ENCODE peak calls at places on chromosomes 16 and 17, in nine cellular contexts. Z is heart left ventricle, S is neural progenitor cell, Y is nephron progenitor cell, F is fibroblast of mammary gland, R is gastrocnemius medialis, V is H9, G is thoracic aorta, U is psoas muscle. Q is an unnamed sample.

GRCh38 chr17:15384142-15384803 is 42.9 kb upstream of the TEKT3 start:
- DNase-seq in V (no peak), R (peak; percentile 62), Y (no peak), U (peak; percentile 83), Z (peak; percentile 59), F (peak; percentile 39), S (no peak), G (no peak), Q (no peak)

GRCh38 chr16:81409016-81409556 is 35.5 kb upstream of the CMIP start:
- DNase-seq in R (no peak), Y (no peak), G (no peak), U (no peak), V (no peak), S (no peak), F (no peak), Z (no peak), Q (no peak)

GRCh38 chr17:67500677-67501300 is 123.7 kb downstream of the PITPNC1 start:
- DNase-seq in S (no peak), V (peak; percentile 19), Z (no peak), Y (no peak), R (no peak), F (no peak), G (no peak), U (no peak), Q (no peak)

GRCh38 chr17:68294196-68294555 is 2.9 kb downstream of the ARSG start:
- DNase-seq in S (peak; percentile 61), U (no peak), G (no peak), R (no peak), Y (no peak), F (no peak), V (no peak), Z (no peak), Q (no peak)

GRCh38 chr16:54204756-54205155 is 81.8 kb downstream of the IRX3 start:
- DNase-seq in R (no peak), G (no peak), V (no peak), S (no peak), F (no peak), U (no peak), Z (no peak), Y (no peak), Q (no peak)

GRCh38 chr17:28538296-28538895 is 14.0 kb downstream of the UNC119 start:
- DNase-seq in G (no peak), S (no peak), Z (no peak), R (no peak), U (no peak), V (no peak), F (no peak), Y (no peak), Q (no peak)

GRCh38 chr17:40615295-40615988 is 32.2 kb downstream of the SMARCE1 start:
- DNase-seq in R (no peak), Y (peak; percentile 44), U (peak; percentile 71), S (peak; percentile 68), G (no peak), Z (peak; percentile 39), F (peak; percentile 53), V (peak; percentile 90), Q (no peak)

GRCh38 chr16:22977294-22977697 is 163.3 kb downstream of the HS3ST2 start:
- DNase-seq in V (no peak), Y (no peak), G (no peak), S (peak; percentile 54), F (peak; percentile 4), Z (no peak), U (no peak), R (no peak), Q (no peak)

GRCh38 chr16:19330801-19331484 is 45.4 kb downstream of the CLEC19A start:
- DNase-seq in Z (no peak), S (no peak), V (peak; percentile 38), Y (no peak), G (no peak), F (peak; percentile 61), U (no peak), R (no peak), Q (no peak)

GRCh38 chr17:2018716-2019490 is 6.2 kb downstream of the RTN4RL1 start:
- DNase-seq in S (no peak), U (no peak), Y (no peak), F (no peak), V (no peak), Z (no peak), R (no peak), G (no peak), Q (no peak)

GRCh38 chr17:4635823-4636375 is 5.6 kb downstream of the ALOX15 start:
- DNase-seq in Z (no peak), Y (no peak), S (no peak), G (no peak), V (peak; percentile 41), F (no peak), R (no peak), U (no peak), Q (no peak)

GRCh38 chr17:82272495-82273326 is 789 bp downstream of the CSNK1D start:
- DNase-seq in V (peak; percentile 60), F (no peak), R (peak; percentile 44), Y (peak; percentile 67), Z (peak; percentile 68), U (peak; percentile 79), S (peak; percentile 63), G (no peak), Q (no peak)

GRCh38 chr17:28720247-28720996 is 637 bp downstream of the RPL23A start:
- DNase-seq in F (no peak), R (no peak), S (no peak), V (no peak), U (no peak), Y (no peak), Z (no peak), G (no peak), Q (no peak)

GRCh38 chr17:77942111-77942988 is 16.2 kb upstream of the TNRC6C start:
- DNase-seq in V (no peak), S (peak; percentile 53), R (no peak), F (no peak), Z (no peak), Y (no peak), U (no peak), G (no peak), Q (no peak)

GRCh38 chr17:57388326-57388725 is 132.0 kb downstream of the MSI2 start:
- DNase-seq in G (no peak), Y (no peak), F (no peak), U (no peak), R (no peak), S (no peak), Z (no peak), V (no peak), Q (no peak)
- TF ChIP-seq CTCF in G (no peak), Y (no peak), F (no peak), U (no peak), R (no peak), S (no peak), Z (no peak), V (no peak), Q (no peak)

DNA sequence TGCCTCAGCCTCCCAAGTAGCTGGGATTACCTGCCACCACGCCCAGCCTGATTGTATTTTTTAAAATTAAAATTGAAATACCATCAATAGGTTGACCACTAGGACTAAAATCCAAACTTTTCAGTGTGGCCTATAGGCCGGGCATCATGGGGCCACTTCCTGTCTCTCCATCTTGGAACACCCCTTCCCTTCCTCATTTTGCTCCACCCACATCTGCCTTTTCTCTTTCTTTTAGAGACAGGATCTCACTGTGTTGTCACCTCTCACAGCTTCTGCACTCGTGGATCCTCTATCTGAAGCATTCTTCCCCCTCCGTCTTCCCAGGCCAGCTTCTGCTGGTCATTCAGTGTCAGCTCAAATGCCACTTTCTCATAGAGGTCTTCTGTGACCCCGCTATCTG is 57.0 kb downstream of the BMERB1 start:
- DNase-seq in F (no peak), G (no peak), Y (no peak), V (no peak), Z (no peak), S (no peak), R (no peak), U (no peak), Q (no peak)
- TF ChIP-seq CTCF in F (no peak), G (no peak), Y (no peak), V (no peak), Z (no peak), S (no peak), R (no peak), U (no peak), Q (no peak)

GRCh38 chr17:64505320-64506200 is 529 bp downstream of the DDX5 start:
- DNase-seq in F (peak; percentile 82), S (peak; percentile 94), Z (peak; percentile 90), G (peak; percentile 54), U (peak; percentile 96), R (peak; percentile 84), Y (peak; percentile 79), V (peak; percentile 76), Q (peak; percentile 50)

GRCh38 chr17:64507418-64507766 is 615 bp downstream of the CEP95 start:
- DNase-seq in F (peak; percentile 75), R (no peak), G (no peak), Y (peak; percentile 30), S (peak; percentile 86), V (peak; percentile 35), Z (no peak), U (no peak), Q (no peak)

GRCh38 chr17:64508683-64509082 is 1.9 kb downstream of the CEP95 start:
- DNase-seq in U (no peak), F (no peak), Y (no peak), S (no peak), Z (no peak), G (no peak), V (no peak), R (no peak), Q (no peak)

GRCh38 chr17:64506201-64506575 is at the start of gene DDX5:
- DNase-seq in G (peak; percentile 88), U (peak; percentile 99), R (peak; percentile 97), Z (peak; percentile 98), Y (peak; percentile 97), V (peak; percentile 99), S (peak; percentile 99), F (peak; percentile 95), Q (peak; percentile 89)

DNA sequence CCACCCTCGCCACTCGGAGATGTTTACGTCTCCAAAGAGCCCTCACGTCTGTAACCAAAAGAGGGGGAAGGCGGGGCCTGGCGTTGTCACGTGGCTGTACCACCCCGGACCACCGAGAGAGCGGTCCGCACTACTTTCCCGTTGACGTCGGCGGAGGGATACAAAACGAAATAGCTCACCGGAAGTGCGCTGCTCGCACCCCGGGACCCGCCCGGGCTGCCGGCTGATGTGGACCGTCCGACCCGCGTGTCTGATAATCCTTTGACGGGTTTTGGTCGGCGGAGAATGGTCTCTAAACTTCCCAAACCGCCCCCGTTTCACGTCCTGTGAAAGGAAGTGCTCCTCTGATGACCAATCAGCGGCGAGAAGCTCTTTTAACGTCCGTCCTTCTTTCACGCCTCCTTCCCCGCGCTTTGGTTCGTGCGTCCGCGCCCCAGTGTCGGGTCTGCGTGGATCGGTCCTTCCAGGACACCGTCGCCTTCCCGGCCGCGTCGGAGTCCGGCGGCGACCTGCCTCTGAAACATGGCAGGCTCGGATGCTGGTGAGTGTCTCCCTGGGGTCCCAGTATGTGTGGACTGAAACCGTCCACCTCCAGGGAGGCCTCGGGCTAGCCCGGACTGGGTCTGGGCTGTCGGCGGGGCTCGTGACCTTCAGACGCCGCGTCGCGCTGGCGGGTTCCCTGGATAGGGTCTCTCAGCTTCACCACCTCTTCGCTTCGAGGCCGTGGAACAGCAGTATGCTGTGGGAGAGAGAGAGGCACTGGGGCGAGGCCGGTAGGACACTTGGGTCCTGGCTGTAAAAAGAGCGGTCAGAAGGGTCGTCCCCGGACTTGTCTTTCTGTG is at the start of gene CEP95:
- DNase-seq in Z (peak; percentile 97), U (peak; percentile 98), G (peak; percentile 89), R (peak; percentile 94), V (no peak), Y (peak; percentile 93), S (peak; percentile 96), F (peak; percentile 98), Q (peak; percentile 98)
- TF ChIP-seq CTCF in Z (no peak), U (no peak), G (no peak), R (no peak), V (no peak), Y (no peak), S (no peak), F (no peak), Q (no peak)

GRCh38 chr16:73057369-73058210 is 9.7 kb upstream of the ZFHX3 start:
- DNase-seq in F (no peak), V (no peak), S (peak; percentile 75), R (no peak), Z (peak; percentile 46), U (peak; percentile 76), Y (peak; percentile 62), G (no peak), Q (no peak)
- TF ChIP-seq CTCF in F (no peak), V (peak; percentile 21), S (peak; percentile 41), R (peak; percentile 15), Z (no peak), U (peak; percentile 35), Y (no peak), G (no peak), Q (peak; percentile 26)